ENCODE peak calls at places on chromosomes 16 and 17, in seven cellular contexts. W is left cardiac atrium; C is lower lobe of right lung; I is activated CD4-positive, CD25-positive, alpha-beta regulatory T cell treated with anti-CD3 and anti-CD28 coated beads, Interleukin-2, amount 50 U/mL, for 24 hours; U is left lung; R is Right ventricle myocardium inferior; A is activated CD4-positive, alpha-beta T cell treated with anti-CD3 and anti-CD28 coated beads for 36 hours. S is an unnamed sample.

GRCh38 chr16:53911506-53911905 is 207.6 kb downstream of the FTO start:
- ATAC-seq in I (no peak), R (no peak), U (no peak), C (no peak), A (no peak), W (peak), S (peak)

GRCh38 chr17:19320876-19321275 is 41.6 kb downstream of the B9D1 start:
- ATAC-seq in W (no peak), C (no peak), A (no peak), R (no peak), U (no peak), I (no peak), S (no peak)

GRCh38 chr16:69712914-69713581 is 13.3 kb downstream of the NQO1 start:
- ATAC-seq in A (no peak), C (no peak), R (no peak), W (no peak), U (no peak), I (no peak), S (no peak)

GRCh38 chr17:62892870-62893338 is 73.1 kb upstream of the TANC2 start:
- ATAC-seq in U (peak), A (peak), R (peak), W (peak), C (peak), I (peak), S (peak)

GRCh38 chr16:84049403-84050060 is 6.9 kb upstream of the SLC38A8 start:
- ATAC-seq in R (no peak), C (no peak), I (no peak), A (no peak), W (peak), U (no peak), S (no peak)

GRCh38 chr17:17398928-17399926 is 77.6 kb upstream of the MED9 start:
- ATAC-seq in I (no peak), W (peak), R (peak), C (peak), U (peak), A (no peak), S (peak)

GRCh38 chr16:17585449-17586080 is 114.8 kb upstream of the XYLT1 start:
- ATAC-seq in A (no peak), C (no peak), W (no peak), I (no peak), R (no peak), U (no peak), S (no peak)

GRCh38 chr16:88264641-88265285 is 118.0 kb upstream of the ZNF469 start:
- ATAC-seq in U (peak), I (peak), A (peak), W (peak), C (peak), R (peak), S (peak)

GRCh38 chr16:1164382-1164781 is 11.5 kb downstream of the CACNA1H start:
- ATAC-seq in A (no peak), R (no peak), U (no peak), I (no peak), C (no peak), W (no peak), S (no peak)

GRCh38 chr16:81846105-81846504 is 67.0 kb downstream of the PLCG2 start:
- ATAC-seq in I (no peak), W (no peak), U (no peak), R (no peak), C (no peak), A (no peak), S (no peak)

GRCh38 chr17:46121841-46122485 is 71.3 kb downstream of the KANSL1 start:
- ATAC-seq in I (peak), R (no peak), W (no peak), A (peak), C (no peak), U (no peak), S (no peak)

GRCh38 chr16:78799429-78799828 is 700.0 kb downstream of the WWOX start:
- ATAC-seq in A (no peak), C (no peak), R (no peak), U (no peak), I (no peak), W (no peak), S (no peak)